ENCODE peak calls at places on chromosomes 4 and X, in six cellular contexts. One of them, this sample, is unnamed.

GRCh38 chrX:17642891-17643290 is 94.4 kb upstream of the SCML1 start:
- DNase-seq in WTC11: no peak
- DNase-seq in brain microvascular endothelial cell: no peak
- DNase-seq in type B pancreatic cell: no peak
- DNase-seq in GM23338: no peak
- DNase-seq in foreskin keratinocyte: peak; percentile 15
- DNase-seq in this sample: no peak

GRCh38 chr4:77010841-77011354 is 61.3 kb downstream of the SEPTIN11 start:
- DNase-seq in foreskin keratinocyte: peak; percentile 49
- DNase-seq in WTC11: no peak
- DNase-seq in type B pancreatic cell: no peak
- DNase-seq in GM23338: no peak
- DNase-seq in brain microvascular endothelial cell: peak; percentile 66
- DNase-seq in this sample: no peak

GRCh38 chrX:100381613-100382012 is 28.5 kb downstream of the PCDH19 start:
- DNase-seq in brain microvascular endothelial cell: no peak
- DNase-seq in foreskin keratinocyte: peak; percentile 23
- DNase-seq in type B pancreatic cell: no peak
- DNase-seq in WTC11: no peak
- DNase-seq in GM23338: no peak
- DNase-seq in this sample: no peak

GRCh38 chrX:48702032-48702431 is 5.5 kb downstream of the SUV39H1 start:
- DNase-seq in type B pancreatic cell: no peak
- DNase-seq in brain microvascular endothelial cell: no peak
- DNase-seq in GM23338: no peak
- DNase-seq in WTC11: no peak
- DNase-seq in foreskin keratinocyte: no peak
- DNase-seq in this sample: no peak

GRCh38 chr4:110586137-110586850 is 36.6 kb downstream of the PITX2 start:
- DNase-seq in type B pancreatic cell: no peak
- DNase-seq in foreskin keratinocyte: peak; percentile 64
- DNase-seq in brain microvascular endothelial cell: peak; percentile 48
- DNase-seq in WTC11: no peak
- DNase-seq in GM23338: peak; percentile 79
- DNase-seq in this sample: peak; percentile 29

GRCh38 chr4:124111922-124112321 is 600.6 kb downstream of the ANKRD50 start:
- DNase-seq in type B pancreatic cell: no peak
- DNase-seq in foreskin keratinocyte: peak; percentile 62
- DNase-seq in GM23338: peak; percentile 79
- DNase-seq in brain microvascular endothelial cell: peak; percentile 67
- DNase-seq in WTC11: no peak
- DNase-seq in this sample: no peak

GRCh38 chrX:13470680-13470967 is 98.8 kb upstream of the EGFL6 start:
- DNase-seq in WTC11: no peak
- DNase-seq in type B pancreatic cell: no peak
- DNase-seq in brain microvascular endothelial cell: no peak
- DNase-seq in GM23338: no peak
- DNase-seq in foreskin keratinocyte: no peak
- DNase-seq in this sample: no peak

GRCh38 chr4:156870166-156870565 is 101.4 kb downstream of the PDGFC start:
- DNase-seq in WTC11: no peak
- DNase-seq in foreskin keratinocyte: no peak
- DNase-seq in GM23338: no peak
- DNase-seq in type B pancreatic cell: no peak
- DNase-seq in brain microvascular endothelial cell: no peak
- DNase-seq in this sample: no peak

GRCh38 chr4:179110356-179110755 is 1668.1 kb upstream of the AGA start:
- DNase-seq in WTC11: no peak
- DNase-seq in brain microvascular endothelial cell: peak; percentile 81
- DNase-seq in GM23338: no peak
- DNase-seq in type B pancreatic cell: no peak
- DNase-seq in foreskin keratinocyte: peak; percentile 91
- DNase-seq in this sample: no peak

GRCh38 chrX:13966071-13966850 is 63.4 kb downstream of the GEMIN8 start:
- DNase-seq in brain microvascular endothelial cell: no peak
- DNase-seq in GM23338: no peak
- DNase-seq in WTC11: no peak
- DNase-seq in type B pancreatic cell: no peak
- DNase-seq in foreskin keratinocyte: no peak
- DNase-seq in this sample: no peak

GRCh38 chr4:30769093-30769492 is 48.9 kb downstream of the PCDH7 start:
- DNase-seq in WTC11: peak; percentile 13
- DNase-seq in foreskin keratinocyte: no peak
- DNase-seq in brain microvascular endothelial cell: no peak
- DNase-seq in type B pancreatic cell: no peak
- DNase-seq in GM23338: peak; percentile 10
- DNase-seq in this sample: no peak

GRCh38 chr4:22099896-22100295 is 151.3 kb upstream of the KCNIP4 start:
- DNase-seq in type B pancreatic cell: no peak
- DNase-seq in WTC11: no peak
- DNase-seq in brain microvascular endothelial cell: peak; percentile 51
- DNase-seq in GM23338: no peak
- DNase-seq in foreskin keratinocyte: no peak
- DNase-seq in this sample: no peak

GRCh38 chr4:80073362-80074008 is 456 bp upstream of the ANTXR2 start:
- DNase-seq in type B pancreatic cell: no peak
- DNase-seq in GM23338: no peak
- DNase-seq in foreskin keratinocyte: no peak
- DNase-seq in WTC11: no peak
- DNase-seq in brain microvascular endothelial cell: no peak
- DNase-seq in this sample: peak; percentile 56

GRCh38 chrX:13652256-13653021 is 502 bp upstream of the TCEANC start:
- DNase-seq in foreskin keratinocyte: peak; percentile 54
- DNase-seq in GM23338: no peak
- DNase-seq in type B pancreatic cell: no peak
- DNase-seq in WTC11: no peak
- DNase-seq in brain microvascular endothelial cell: peak; percentile 87
- DNase-seq in this sample: no peak

GRCh38 chr4:8581094-8581861 is 1.1 kb downstream of the GPR78 start:
- DNase-seq in GM23338: no peak
- DNase-seq in brain microvascular endothelial cell: no peak
- DNase-seq in WTC11: no peak
- DNase-seq in type B pancreatic cell: no peak
- DNase-seq in foreskin keratinocyte: no peak
- DNase-seq in this sample: no peak

GRCh38 chr4:173025131-173025530 is 143.5 kb upstream of the GALNT7 start:
- DNase-seq in type B pancreatic cell: no peak
- DNase-seq in WTC11: peak; percentile 55
- DNase-seq in GM23338: peak; percentile 91
- DNase-seq in foreskin keratinocyte: peak; percentile 61
- DNase-seq in brain microvascular endothelial cell: peak; percentile 87
- DNase-seq in this sample: peak; percentile 54

GRCh38 chrX:69748055-69748454 is 132.1 kb downstream of the EDA start:
- DNase-seq in brain microvascular endothelial cell: no peak
- DNase-seq in type B pancreatic cell: no peak
- DNase-seq in GM23338: no peak
- DNase-seq in WTC11: no peak
- DNase-seq in foreskin keratinocyte: no peak
- DNase-seq in this sample: no peak

GRCh38 chr4:125826801-125827200 is 512.0 kb downstream of the FAT4 start:
- DNase-seq in type B pancreatic cell: no peak
- DNase-seq in GM23338: no peak
- DNase-seq in WTC11: no peak
- DNase-seq in foreskin keratinocyte: no peak
- DNase-seq in brain microvascular endothelial cell: no peak
- DNase-seq in this sample: no peak

GRCh38 chr4:33283818-33284217 is 2563.6 kb downstream of the PCDH7 start:
- DNase-seq in WTC11: no peak
- DNase-seq in GM23338: no peak
- DNase-seq in type B pancreatic cell: no peak
- DNase-seq in foreskin keratinocyte: no peak
- DNase-seq in brain microvascular endothelial cell: no peak
- DNase-seq in this sample: no peak
- TF ChIP-seq CTCF in WTC11: no peak
- TF ChIP-seq CTCF in GM23338: no peak
- TF ChIP-seq CTCF in type B pancreatic cell: no peak
- TF ChIP-seq CTCF in foreskin keratinocyte: no peak
- TF ChIP-seq CTCF in brain microvascular endothelial cell: no peak
- TF ChIP-seq CTCF in this sample: no peak

DNA sequence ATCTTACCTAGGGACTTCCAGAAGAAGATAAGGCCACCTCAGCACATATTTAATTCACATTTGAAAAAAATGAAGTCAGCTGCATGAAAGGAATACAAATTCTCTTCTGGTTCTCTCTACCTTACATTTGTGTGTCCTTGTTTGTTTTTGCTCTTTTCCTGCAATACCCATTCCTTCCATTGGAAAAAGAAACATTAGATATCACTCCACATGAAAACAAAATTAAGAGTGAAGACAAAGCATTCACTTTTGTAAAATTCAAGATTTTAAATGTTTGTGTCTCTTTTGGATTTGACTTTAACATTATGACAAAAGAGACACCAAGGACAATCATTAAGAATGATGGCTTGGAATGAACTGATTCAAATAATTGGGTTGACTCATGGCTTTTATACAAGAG is 1351.8 kb downstream of the FSTL5 start:
- DNase-seq in brain microvascular endothelial cell: no peak
- DNase-seq in WTC11: no peak
- DNase-seq in GM23338: no peak
- DNase-seq in type B pancreatic cell: no peak
- DNase-seq in foreskin keratinocyte: no peak
- DNase-seq in this sample: no peak
- TF ChIP-seq CTCF in brain microvascular endothelial cell: no peak
- TF ChIP-seq CTCF in WTC11: no peak
- TF ChIP-seq CTCF in GM23338: peak; percentile 24
- TF ChIP-seq CTCF in type B pancreatic cell: peak; percentile 51
- TF ChIP-seq CTCF in foreskin keratinocyte: no peak
- TF ChIP-seq CTCF in this sample: no peak

DNA sequence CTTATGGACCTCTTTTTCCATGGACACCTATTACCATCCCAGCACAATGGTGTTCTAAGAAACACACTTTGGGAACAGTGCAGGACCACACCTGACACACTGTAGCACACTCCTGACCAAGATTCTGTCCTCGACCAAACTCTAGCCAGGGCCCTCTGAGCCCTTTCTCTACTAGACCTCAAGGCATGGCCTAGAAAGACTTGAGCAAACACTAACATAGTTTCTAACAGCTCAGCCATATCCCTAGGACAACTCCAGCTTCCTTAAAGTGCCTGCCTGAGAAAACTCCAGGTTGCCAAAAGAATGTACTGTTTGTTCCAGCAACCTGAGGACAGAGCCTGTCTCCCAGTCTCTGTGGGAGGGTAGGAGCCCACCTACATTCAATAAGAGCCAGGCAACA is 48.3 kb downstream of the QDPR start:
- DNase-seq in WTC11: no peak
- DNase-seq in brain microvascular endothelial cell: no peak
- DNase-seq in GM23338: no peak
- DNase-seq in type B pancreatic cell: no peak
- DNase-seq in foreskin keratinocyte: no peak
- DNase-seq in this sample: no peak
- TF ChIP-seq CTCF in WTC11: no peak
- TF ChIP-seq CTCF in brain microvascular endothelial cell: no peak
- TF ChIP-seq CTCF in GM23338: no peak
- TF ChIP-seq CTCF in type B pancreatic cell: no peak
- TF ChIP-seq CTCF in foreskin keratinocyte: no peak
- TF ChIP-seq CTCF in this sample: no peak

GRCh38 chrX:51608766-51609165 is 9.9 kb downstream of the CENPVL3 start:
- DNase-seq in type B pancreatic cell: no peak
- DNase-seq in brain microvascular endothelial cell: peak; percentile 43
- DNase-seq in foreskin keratinocyte: no peak
- DNase-seq in WTC11: no peak
- DNase-seq in GM23338: no peak
- DNase-seq in this sample: no peak

GRCh38 chrX:51614353-51614752 is 4.4 kb downstream of the CENPVL3 start:
- DNase-seq in WTC11: no peak
- DNase-seq in GM23338: peak; percentile 70
- DNase-seq in brain microvascular endothelial cell: peak; percentile 15
- DNase-seq in type B pancreatic cell: no peak
- DNase-seq in foreskin keratinocyte: peak; percentile 3
- DNase-seq in this sample: peak; percentile 17
- TF ChIP-seq CTCF in WTC11: peak; percentile 24
- TF ChIP-seq CTCF in GM23338: peak; percentile 69
- TF ChIP-seq CTCF in brain microvascular endothelial cell: peak; percentile 63
- TF ChIP-seq CTCF in type B pancreatic cell: peak; percentile 76
- TF ChIP-seq CTCF in foreskin keratinocyte: peak; percentile 68
- TF ChIP-seq CTCF in this sample: peak; percentile 20

GRCh38 chr4:81592698-81593097 is 121.0 kb upstream of the RASGEF1B start:
- DNase-seq in type B pancreatic cell: no peak
- DNase-seq in foreskin keratinocyte: no peak
- DNase-seq in WTC11: no peak
- DNase-seq in brain microvascular endothelial cell: no peak
- DNase-seq in GM23338: no peak
- DNase-seq in this sample: no peak
- TF ChIP-seq CTCF in type B pancreatic cell: no peak
- TF ChIP-seq CTCF in foreskin keratinocyte: no peak
- TF ChIP-seq CTCF in WTC11: no peak
- TF ChIP-seq CTCF in brain microvascular endothelial cell: no peak
- TF ChIP-seq CTCF in GM23338: no peak
- TF ChIP-seq CTCF in this sample: no peak

GRCh38 chr4:28267166-28267565 is 1406.5 kb downstream of the STIM2 start:
- DNase-seq in WTC11: no peak
- DNase-seq in brain microvascular endothelial cell: no peak
- DNase-seq in type B pancreatic cell: no peak
- DNase-seq in foreskin keratinocyte: peak; percentile 43
- DNase-seq in GM23338: no peak
- DNase-seq in this sample: no peak

GRCh38 chr4:28269426-28269825 is 1408.8 kb downstream of the STIM2 start:
- DNase-seq in foreskin keratinocyte: no peak
- DNase-seq in type B pancreatic cell: no peak
- DNase-seq in brain microvascular endothelial cell: no peak
- DNase-seq in WTC11: no peak
- DNase-seq in GM23338: no peak
- DNase-seq in this sample: no peak
- TF ChIP-seq CTCF in foreskin keratinocyte: no peak
- TF ChIP-seq CTCF in type B pancreatic cell: no peak
- TF ChIP-seq CTCF in brain microvascular endothelial cell: no peak
- TF ChIP-seq CTCF in WTC11: no peak
- TF ChIP-seq CTCF in GM23338: no peak
- TF ChIP-seq CTCF in this sample: no peak